ENCODE peak calls at places on chromosome 15, in ten cellular contexts. J is SK-N-SH; X is effector memory CD4-positive, alpha-beta T cell; O is upper lobe of right lung; A is pancreas; P is neuronal stem cell; D is keratinocyte; R is HepG2; I is H9; U is H1. G is an unnamed sample.

GRCh38 chr15:66024998-66025397 is 155.7 kb downstream of the RAB11A start:
- DNase-seq in I (no peak), P (no peak), U (no peak), O (no peak), R (no peak), A (no peak), D (no peak), J (peak; percentile 69), X (no peak), G (no peak)

GRCh38 chr15:89195836-89196235 is 25.5 kb downstream of the RLBP1 start:
- DNase-seq in D (no peak), O (no peak), X (no peak), I (no peak), U (no peak), R (no peak), J (no peak), P (no peak), A (no peak), G (no peak)

GRCh38 chr15:36908991-36909390 is 191.4 kb downstream of the MEIS2 start:
- DNase-seq in X (no peak), U (no peak), A (no peak), I (no peak), P (no peak), R (no peak), J (no peak), D (no peak), O (no peak), G (no peak)

GRCh38 chr15:72809329-72809728 is 25.8 kb upstream of the ADPGK start:
- DNase-seq in X (no peak), U (no peak), I (no peak), D (no peak), P (no peak), R (no peak), J (no peak), A (no peak), O (no peak), G (no peak)

GRCh38 chr15:40066531-40066930 is 27.6 kb upstream of the SRP14 start:
- DNase-seq in I (no peak), D (no peak), U (no peak), X (no peak), O (no peak), A (no peak), P (no peak), J (no peak), R (no peak), G (no peak)

GRCh38 chr15:50353251-50353998 is 1.6 kb downstream of the GABPB1 start:
- DNase-seq in J (no peak), I (no peak), R (no peak), X (no peak), O (no peak), U (no peak), P (no peak), D (peak; percentile 72), A (no peak), G (no peak)

GRCh38 chr15:27127834-27128570 is 157.0 kb downstream of the GABRG3 start:
- DNase-seq in A (no peak), X (no peak), J (no peak), O (no peak), P (no peak), D (no peak), U (no peak), I (no peak), R (no peak), G (no peak)

GRCh38 chr15:85751731-85752421 is 42.8 kb downstream of the KLHL25 start:
- DNase-seq in R (no peak), J (no peak), A (no peak), P (peak; percentile 63), O (no peak), I (peak; percentile 81), D (no peak), U (no peak), X (no peak), G (peak; percentile 57)

GRCh38 chr15:32867313-32867626 is 149.5 kb downstream of the GREM1 start:
- DNase-seq in I (no peak), P (no peak), O (no peak), D (no peak), A (no peak), X (no peak), U (no peak), J (no peak), R (no peak), G (no peak)

GRCh38 chr15:71294251-71294635 is 179.0 kb downstream of the THSD4 start:
- DNase-seq in U (no peak), X (no peak), J (no peak), P (no peak), I (no peak), O (no peak), R (no peak), D (no peak), A (no peak), G (no peak)

GRCh38 chr15:62163847-62164499 is 1.1 kb downstream of the C2CD4B start:
- DNase-seq in D (no peak), O (no peak), J (peak; percentile 68), R (no peak), A (peak; percentile 27), P (peak; percentile 18), X (no peak), I (peak; percentile 48), U (peak; percentile 74), G (no peak)

GRCh38 chr15:89243046-89243690 is 611 bp upstream of the FANCI start:
- DNase-seq in R (no peak), I (no peak), U (no peak), J (no peak), A (no peak), D (no peak), O (no peak), P (no peak), X (no peak), G (peak; percentile 75)

GRCh38 chr15:31277335-31278055 is 49.1 kb upstream of the KLF13 start:
- DNase-seq in D (no peak), I (no peak), U (no peak), J (no peak), P (no peak), X (no peak), A (no peak), R (no peak), O (no peak), G (peak; percentile 42)

GRCh38 chr15:75714195-75714594 is 1.5 kb upstream of the CSPG4 start:
- DNase-seq in J (no peak), I (no peak), D (no peak), A (no peak), U (no peak), R (no peak), P (no peak), X (no peak), O (no peak), G (no peak)

GRCh38 chr15:75713338-75713895 is 769 bp upstream of the CSPG4 start:
- DNase-seq in P (no peak), J (no peak), U (no peak), O (no peak), A (no peak), R (no peak), D (no peak), I (peak; percentile 53), X (no peak), G (peak; percentile 92)

GRCh38 chr15:75718326-75718725 is 5.7 kb upstream of the CSPG4 start:
- DNase-seq in U (no peak), X (no peak), D (no peak), O (no peak), P (no peak), A (no peak), J (peak; percentile 47), R (no peak), I (no peak), G (no peak)

DNA sequence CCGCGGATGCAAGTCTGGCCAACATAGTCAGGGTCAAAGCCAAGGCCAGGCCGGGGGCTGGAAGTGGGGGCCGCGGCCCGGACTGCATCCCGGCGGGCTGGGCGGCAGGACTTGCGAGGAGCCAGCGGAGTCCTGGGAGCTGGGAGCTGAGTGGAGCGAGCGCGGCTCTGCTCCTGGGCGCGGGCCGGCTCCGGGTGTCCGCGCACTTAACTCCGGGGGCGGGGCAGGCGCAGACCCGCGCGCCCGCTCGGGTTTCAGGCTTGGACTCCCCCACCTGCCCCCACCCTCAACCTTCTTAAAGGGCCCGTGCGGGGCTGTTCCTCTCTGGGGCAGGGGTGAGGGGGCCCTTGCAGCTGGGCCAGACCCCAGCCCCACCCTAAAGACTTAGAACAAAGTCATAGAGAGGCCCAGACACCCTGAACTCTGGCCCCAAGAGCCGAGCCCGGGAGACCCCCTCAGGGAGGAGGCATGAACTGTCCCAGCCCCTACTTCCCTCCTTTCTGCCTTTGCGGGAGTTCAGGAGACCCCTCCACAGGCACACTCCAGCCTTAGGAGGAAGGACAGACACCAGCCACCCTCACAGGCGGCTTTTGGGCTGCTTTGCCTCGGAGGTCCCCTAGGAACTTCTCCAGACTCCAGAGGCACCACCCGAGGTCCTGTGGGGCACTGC is at the start of gene CSPG4:
- DNase-seq in P (no peak), O (no peak), I (peak; percentile 57), U (peak; percentile 72), D (no peak), X (no peak), J (no peak), R (no peak), A (no peak), G (peak; percentile 95)
- H3K9me3 ChIP-seq in P (no peaks in the 10 kb centered on the region), O (no peaks in the 10 kb centered on the region), I (no peaks in the 10 kb centered on the region), U (no peaks in the 10 kb centered on the region), D (no peaks in the 10 kb centered on the region), X (no peaks in the 10 kb centered on the region), J (no peaks in the 10 kb centered on the region), R (no peaks in the 10 kb centered on the region), A (no peaks in the 10 kb centered on the region), G (no peaks in the 10 kb centered on the region)

DNA sequence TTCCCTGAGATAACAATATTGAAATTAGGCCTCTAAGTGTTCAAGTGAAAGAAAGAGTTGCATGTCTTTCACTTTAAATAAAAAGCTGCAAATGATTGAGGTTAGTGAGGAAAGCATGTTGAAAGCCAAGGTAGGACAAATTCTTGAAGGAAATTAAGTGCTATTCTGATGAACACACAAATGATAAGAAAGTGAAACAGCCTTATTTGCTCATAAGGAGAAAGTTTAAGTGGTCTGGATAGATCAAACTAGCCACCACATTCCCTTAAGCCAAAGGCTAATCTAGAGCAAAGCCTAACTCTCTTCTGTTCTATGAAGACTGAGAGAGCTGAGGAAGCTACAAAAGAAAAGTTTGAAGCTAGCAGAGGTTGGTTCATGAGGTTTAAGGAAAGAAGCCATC is 36.1 kb downstream of the CRTC3 start:
- DNase-seq in X (no peak), O (no peak), J (no peak), A (no peak), R (no peak), D (no peak), U (no peak), I (no peak), P (no peak), G (no peak)
- H3K4me1 ChIP-seq in X (peaks cover 37% of the 10 kb centered on the region), O (peaks cover 58% of the 10 kb centered on the region), J (peaks cover 20% of the 10 kb centered on the region), A (peaks cover 3% of the 10 kb centered on the region), R (peaks cover 21% of the 10 kb centered on the region), D (no peaks in the 10 kb centered on the region), U (peaks cover 4% of the 10 kb centered on the region), I (no peaks in the 10 kb centered on the region), P (peaks cover 12% of the 10 kb centered on the region), G (no peaks in the 10 kb centered on the region)

GRCh38 chr15:63284379-63284778 is 7.0 kb downstream of the APH1B start:
- DNase-seq in J (no peak), X (no peak), D (no peak), P (no peak), R (no peak), O (no peak), A (no peak), U (no peak), I (no peak), G (no peak)
- H3K9me3 ChIP-seq in J (no peaks in the 10 kb centered on the region), X (no peaks in the 10 kb centered on the region), D (no peaks in the 10 kb centered on the region), P (no peaks in the 10 kb centered on the region), R (no peaks in the 10 kb centered on the region), O (no peaks in the 10 kb centered on the region), A (no peaks in the 10 kb centered on the region), U (no peaks in the 10 kb centered on the region), I (no peaks in the 10 kb centered on the region), G (no peaks in the 10 kb centered on the region)

GRCh38 chr15:96360581-96361308 is 30.2 kb downstream of the NR2F2 start:
- DNase-seq in J (peak; percentile 22), U (peak; percentile 61), D (no peak), I (peak; percentile 76), P (peak; percentile 69), A (no peak), R (no peak), O (no peak), X (no peak), G (no peak)
- H3K4me1 ChIP-seq in J (peaks cover 4% of the 10 kb centered on the region), U (no peaks in the 10 kb centered on the region), D (peaks cover 10% of the 10 kb centered on the region), I (peaks cover 2% of the 10 kb centered on the region), P (peaks cover 29% of the 10 kb centered on the region), A (no peaks in the 10 kb centered on the region), R (peaks cover 15% of the 10 kb centered on the region), O (peaks cover 13% of the 10 kb centered on the region), X (peaks cover 18% of the 10 kb centered on the region), G (peaks cover 21% of the 10 kb centered on the region)

G was measured in sigmoid colon.